ENCODE peak calls at places on chromosomes 16 and 17, in six cellular contexts. One of them, this sample, is unnamed. For H3K9me3, the result is how much of the 10 kb centered on the place peaks cover.

GRCh38 chr16:31519746-31520145 is 8.0 kb upstream of the AHSP start:
- DNase-seq in heart left ventricle: no peak
- DNase-seq in gastrocnemius medialis: no peak
- DNase-seq in stomach: no peak
- DNase-seq in IMR-90: no peak
- DNase-seq in A549: no peak
- DNase-seq in this sample: no peak

GRCh38 chr16:49643429-49644142 is 212.3 kb downstream of the ZNF423 start:
- DNase-seq in heart left ventricle: no peak
- DNase-seq in gastrocnemius medialis: no peak
- DNase-seq in stomach: no peak
- DNase-seq in IMR-90: peak
- DNase-seq in A549: no peak
- DNase-seq in this sample: no peak

GRCh38 chr17:69326302-69327059 is 452 bp downstream of the ABCA5 start:
- DNase-seq in heart left ventricle: no peak
- DNase-seq in gastrocnemius medialis: no peak
- DNase-seq in stomach: peak
- DNase-seq in IMR-90: peak
- DNase-seq in A549: peak
- DNase-seq in this sample: no peak

GRCh38 chr16:68079616-68080344 is 5.4 kb upstream of the NFATC3 start:
- DNase-seq in heart left ventricle: peak
- DNase-seq in gastrocnemius medialis: peak
- DNase-seq in stomach: peak
- DNase-seq in IMR-90: no peak
- DNase-seq in A549: no peak
- DNase-seq in this sample: peak

GRCh38 chr16:69131167-69131748 is 1.1 kb downstream of the CHTF8 start:
- DNase-seq in heart left ventricle: no peak
- DNase-seq in gastrocnemius medialis: no peak
- DNase-seq in stomach: no peak
- DNase-seq in IMR-90: peak
- DNase-seq in A549: peak
- DNase-seq in this sample: no peak

GRCh38 chr16:27154573-27155521 is 48.5 kb upstream of the KDM8 start:
- DNase-seq in heart left ventricle: peak
- DNase-seq in gastrocnemius medialis: peak
- DNase-seq in stomach: peak
- DNase-seq in IMR-90: peak
- DNase-seq in A549: peak
- DNase-seq in this sample: no peak

GRCh38 chr16:89320717-89321501 is 103.4 kb downstream of the ZNF778 start:
- DNase-seq in heart left ventricle: peak
- DNase-seq in gastrocnemius medialis: peak
- DNase-seq in stomach: peak
- DNase-seq in IMR-90: peak
- DNase-seq in A549: peak
- DNase-seq in this sample: no peak

GRCh38 chr16:57316390-57317017 is 32.0 kb upstream of the PLLP start:
- DNase-seq in heart left ventricle: peak
- DNase-seq in gastrocnemius medialis: no peak
- DNase-seq in stomach: no peak
- DNase-seq in IMR-90: peak
- DNase-seq in A549: peak
- DNase-seq in this sample: no peak

GRCh38 chr17:75111777-75112176 is 2.0 kb downstream of the ARMC7 start:
- DNase-seq in heart left ventricle: no peak
- DNase-seq in gastrocnemius medialis: no peak
- DNase-seq in stomach: no peak
- DNase-seq in IMR-90: no peak
- DNase-seq in A549: no peak
- DNase-seq in this sample: no peak

GRCh38 chr16:31871510-31871909 is 2.1 kb upstream of the ZNF267 start:
- DNase-seq in heart left ventricle: no peak
- DNase-seq in gastrocnemius medialis: no peak
- DNase-seq in stomach: no peak
- DNase-seq in IMR-90: no peak
- DNase-seq in A549: no peak
- DNase-seq in this sample: no peak

GRCh38 chr17:47762733-47763132 is 29.7 kb downstream of the TBX21 start:
- DNase-seq in heart left ventricle: no peak
- DNase-seq in gastrocnemius medialis: no peak
- DNase-seq in stomach: no peak
- DNase-seq in IMR-90: no peak
- DNase-seq in A549: no peak
- DNase-seq in this sample: no peak
- H3K9me3 ChIP-seq in heart left ventricle: under half
- H3K9me3 ChIP-seq in gastrocnemius medialis: under half
- H3K9me3 ChIP-seq in stomach: under half
- H3K9me3 ChIP-seq in IMR-90: under half
- H3K9me3 ChIP-seq in A549: under half
- H3K9me3 ChIP-seq in this sample: under half

DNA sequence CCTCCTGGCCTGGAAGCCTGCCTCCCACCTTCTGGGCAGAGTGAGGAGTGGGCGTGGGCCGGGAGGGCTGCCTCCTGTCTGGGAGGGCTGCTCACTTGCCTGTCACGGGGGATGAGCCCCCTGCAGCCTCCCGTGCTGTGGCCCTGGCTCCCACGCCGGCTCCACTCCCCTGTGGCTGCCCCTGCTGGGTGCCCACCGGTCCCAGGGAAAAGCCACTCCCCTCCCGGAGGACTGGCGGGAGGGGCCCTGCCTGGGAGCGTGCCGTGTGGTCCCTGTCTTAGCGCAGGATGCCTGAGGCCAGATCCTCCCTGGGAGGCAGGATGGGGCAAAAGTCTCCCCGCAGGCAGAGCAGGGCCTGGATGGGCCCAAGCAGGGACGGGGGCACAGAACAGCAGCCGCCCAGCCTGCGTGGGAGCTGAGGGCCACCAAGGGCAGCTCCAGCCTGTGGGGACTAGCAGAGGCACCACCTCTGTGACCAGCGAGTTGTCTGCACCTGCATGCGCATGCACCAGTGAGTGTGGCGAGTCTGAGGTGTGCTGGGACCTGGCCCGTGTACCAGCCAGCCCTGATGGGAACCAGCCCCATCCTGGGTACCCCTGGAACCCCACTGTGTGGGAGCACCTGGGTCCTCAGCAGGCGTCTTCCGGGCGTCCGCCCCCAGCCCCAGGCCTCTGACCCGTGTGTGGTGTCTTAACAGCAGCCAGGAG is 339.9 kb downstream of the SEC14L1 start:
- DNase-seq in heart left ventricle: no peak
- DNase-seq in gastrocnemius medialis: no peak
- DNase-seq in stomach: no peak
- DNase-seq in IMR-90: no peak
- DNase-seq in A549: no peak
- DNase-seq in this sample: no peak
- TF ChIP-seq POLR2A in heart left ventricle: no peak
- TF ChIP-seq POLR2A in gastrocnemius medialis: no peak
- TF ChIP-seq POLR2A in stomach: no peak
- TF ChIP-seq POLR2A in IMR-90: no peak
- TF ChIP-seq POLR2A in A549: no peak
- TF ChIP-seq POLR2A in this sample: no peak

GRCh38 chr16:62620259-62620658 is 584.0 kb upstream of the CDH8 start:
- DNase-seq in heart left ventricle: no peak
- DNase-seq in gastrocnemius medialis: no peak
- DNase-seq in stomach: no peak
- DNase-seq in IMR-90: no peak
- DNase-seq in A549: no peak
- DNase-seq in this sample: no peak

DNA sequence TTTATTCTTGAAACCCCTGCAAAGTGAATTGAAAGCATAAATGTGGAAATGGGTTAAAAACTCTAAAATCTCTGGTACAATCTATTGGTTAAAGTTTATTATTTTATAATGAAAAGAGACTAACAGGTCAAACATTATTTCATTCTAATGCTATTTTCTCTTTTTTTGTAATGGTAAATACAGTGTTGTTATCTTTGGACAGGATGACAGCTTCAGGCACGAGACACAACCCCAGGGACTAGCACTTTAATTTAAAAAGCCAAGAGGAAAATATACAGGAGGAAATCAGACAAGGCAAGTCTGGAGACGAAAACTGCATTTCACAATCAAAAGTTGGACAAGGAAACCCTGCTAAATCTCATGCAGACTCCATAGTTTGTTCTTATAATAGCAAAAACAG is 589.1 kb upstream of the CDH8 start:
- DNase-seq in heart left ventricle: no peak
- DNase-seq in gastrocnemius medialis: no peak
- DNase-seq in stomach: no peak
- DNase-seq in IMR-90: no peak
- DNase-seq in A549: no peak
- DNase-seq in this sample: no peak
- H3K9me3 ChIP-seq in heart left ventricle: under half
- H3K9me3 ChIP-seq in gastrocnemius medialis: under half
- H3K9me3 ChIP-seq in stomach: under half
- H3K9me3 ChIP-seq in IMR-90: under half
- H3K9me3 ChIP-seq in A549: under half
- H3K9me3 ChIP-seq in this sample: under half

GRCh38 chr17:79814624-79814965 is 17.7 kb upstream of the CBX8 start:
- DNase-seq in heart left ventricle: no peak
- DNase-seq in gastrocnemius medialis: no peak
- DNase-seq in stomach: no peak
- DNase-seq in IMR-90: no peak
- DNase-seq in A549: no peak
- DNase-seq in this sample: no peak
- TF ChIP-seq POLR2A in heart left ventricle: no peak
- TF ChIP-seq POLR2A in gastrocnemius medialis: no peak
- TF ChIP-seq POLR2A in stomach: no peak
- TF ChIP-seq POLR2A in IMR-90: no peak
- TF ChIP-seq POLR2A in A549: no peak
- TF ChIP-seq POLR2A in this sample: no peak

DNA sequence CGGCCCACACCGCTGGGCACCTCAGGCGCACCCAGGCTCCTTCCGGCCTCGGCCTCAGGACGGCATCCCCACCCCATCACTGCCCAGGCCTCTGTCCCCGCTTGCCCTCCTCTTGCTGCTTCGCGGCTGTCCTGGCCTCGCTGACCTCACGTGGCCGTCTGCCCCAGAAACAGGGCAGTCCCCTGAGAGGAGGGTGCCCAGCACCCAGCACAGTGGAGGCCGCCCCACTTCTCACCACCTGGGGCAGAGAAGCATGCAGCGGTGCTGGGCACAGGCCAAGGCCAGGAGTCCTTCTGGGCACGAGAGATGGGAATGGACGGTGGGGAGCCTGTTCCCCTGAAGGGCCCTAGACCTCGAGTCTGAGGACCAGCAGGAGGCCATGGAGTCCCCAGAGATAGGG is 8.9 kb downstream of the HAGH start:
- DNase-seq in heart left ventricle: no peak
- DNase-seq in gastrocnemius medialis: no peak
- DNase-seq in stomach: no peak
- DNase-seq in IMR-90: no peak
- DNase-seq in A549: no peak
- DNase-seq in this sample: no peak
- H3K9me3 ChIP-seq in heart left ventricle: under half
- H3K9me3 ChIP-seq in gastrocnemius medialis: under half
- H3K9me3 ChIP-seq in stomach: under half
- H3K9me3 ChIP-seq in IMR-90: under half
- H3K9me3 ChIP-seq in A549: under half
- H3K9me3 ChIP-seq in this sample: under half

This sample was measured in suprapubic skin.